ENCODE peak calls at places on chromosomes 5 and 9, in four cellular contexts. V is GM12891, Y is K562, O is GM12878. G is an unnamed sample.
A peak's percentile ranks its signal among the peaks of the same experiment; 100 is the strongest.

GRCh38 chr5:133111299-133111698 is 59.5 kb downstream of the HSPA4 start:
- DNase-seq in V (peak; percentile 61), Y (peak; percentile 79), O (peak; percentile 45), G (peak; percentile 52)

GRCh38 chr9:132834343-132834742 is 43.7 kb downstream of the AK8 start:
- DNase-seq in V (no peak), Y (no peak), O (no peak), G (no peak)

GRCh38 chr9:21479152-21479702 is 2.9 kb downstream of the IFNE start:
- DNase-seq in O (no peak), V (no peak), Y (no peak), G (no peak)

GRCh38 chr5:51347704-51348103 is 35.5 kb upstream of the ISL1 start:
- DNase-seq in V (no peak), O (no peak), Y (no peak), G (no peak)

GRCh38 chr9:372143-372542 is 157.5 kb downstream of the DOCK8 start:
- DNase-seq in V (no peak), Y (no peak), O (no peak), G (no peak)

GRCh38 chr9:134666208-134666607 is 24.6 kb downstream of the COL5A1 start:
- DNase-seq in O (no peak), Y (no peak), V (no peak), G (no peak)

GRCh38 chr9:16870606-16871357 is at the start of gene BNC2:
- DNase-seq in Y (no peak), V (peak; percentile 32), O (no peak), G (peak; percentile 44)

GRCh38 chr9:129998491-129999122 is 44.4 kb downstream of the FNBP1 start:
- DNase-seq in O (no peak), V (no peak), Y (no peak), G (no peak)

GRCh38 chr5:172302047-172302710 is 18.6 kb upstream of the UBTD2 start:
- DNase-seq in O (no peak), Y (no peak), V (no peak), G (no peak)

GRCh38 chr5:541148-541887 is 17.1 kb upstream of the SLC9A3 start:
- DNase-seq in V (no peak), O (no peak), Y (peak; percentile 92), G (no peak)

GRCh38 chr9:109588415-109588814 is 90.3 kb upstream of the PTPN3 start:
- DNase-seq in Y (no peak), O (no peak), V (no peak), G (no peak)

GRCh38 chr9:121557581-121558422 is 58.2 kb upstream of the GGTA1 start:
- DNase-seq in V (peak; percentile 51), Y (no peak), O (peak; percentile 25), G (peak; percentile 91)

GRCh38 chr5:14983666-14984441 is 112.3 kb upstream of the ANKH start:
- DNase-seq in V (no peak), O (no peak), Y (no peak), G (no peak)

GRCh38 chr5:149489605-149490037 is 61.6 kb downstream of the CSNK1A1 start:
- DNase-seq in O (no peak), Y (no peak), V (no peak), G (no peak)
- TF ChIP-seq SPI1 in O (no peak), Y (no peak), V (no peak), G (no peak)

GRCh38 chr9:93673844-93674334 is 97.5 kb downstream of the PHF2 start:
- DNase-seq in Y (no peak), O (no peak), V (no peak), G (no peak)
- TF ChIP-seq SPI1 in Y (no peak), O (no peak), V (no peak), G (no peak)

GRCh38 chr5:173970878-173971650 is 17.9 kb upstream of the C5orf47 start:
- DNase-seq in O (no peak), V (no peak), Y (no peak), G (no peak)

GRCh38 chr5:173969167-173970049 is 19.6 kb upstream of the C5orf47 start:
- DNase-seq in O (no peak), V (no peak), Y (peak; percentile 45), G (no peak)

GRCh38 chr5:173964491-173964890 is 24.5 kb upstream of the C5orf47 start:
- DNase-seq in Y (no peak), O (no peak), V (no peak), G (no peak)

GRCh38 chr5:173971681-173972080 is 17.3 kb upstream of the C5orf47 start:
- DNase-seq in Y (no peak), V (no peak), O (no peak), G (no peak)

GRCh38 chr5:173968154-173968553 is 20.8 kb upstream of the C5orf47 start:
- DNase-seq in V (no peak), Y (no peak), O (no peak), G (no peak)
- TF ChIP-seq SPI1 in V (no peak), Y (no peak), O (no peak), G (no peak)

DNA sequence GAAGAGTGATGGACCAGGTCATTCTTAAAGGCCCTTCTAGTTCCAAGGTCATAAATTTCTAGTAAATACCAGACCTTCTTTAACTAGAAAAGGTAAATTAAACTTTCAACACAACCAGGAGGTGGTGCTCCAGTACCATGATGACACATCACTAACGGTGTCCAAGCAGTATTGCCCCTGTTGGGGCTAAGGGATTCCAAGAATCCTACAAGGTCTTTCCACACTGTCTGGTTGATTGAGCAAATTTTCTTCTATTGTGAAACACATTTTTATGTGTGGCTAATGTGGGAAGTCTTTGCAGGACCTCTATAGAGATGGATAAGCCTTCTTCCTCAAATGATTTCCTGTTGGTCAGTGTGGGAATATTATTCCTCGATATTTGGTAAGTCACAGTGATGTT is 459.6 kb upstream of the PAPPA start:
- DNase-seq in V (no peak), Y (no peak), O (no peak), G (no peak)
- TF ChIP-seq SPI1 in V (no peak), Y (no peak), O (no peak), G (no peak)

GRCh38 chr9:127923771-127924170 is 6.8 kb downstream of the PIP5KL1 start:
- DNase-seq in V (no peak), Y (no peak), O (no peak), G (no peak)
- TF ChIP-seq SPI1 in V (no peak), Y (no peak), O (no peak), G (no peak)

DNA sequence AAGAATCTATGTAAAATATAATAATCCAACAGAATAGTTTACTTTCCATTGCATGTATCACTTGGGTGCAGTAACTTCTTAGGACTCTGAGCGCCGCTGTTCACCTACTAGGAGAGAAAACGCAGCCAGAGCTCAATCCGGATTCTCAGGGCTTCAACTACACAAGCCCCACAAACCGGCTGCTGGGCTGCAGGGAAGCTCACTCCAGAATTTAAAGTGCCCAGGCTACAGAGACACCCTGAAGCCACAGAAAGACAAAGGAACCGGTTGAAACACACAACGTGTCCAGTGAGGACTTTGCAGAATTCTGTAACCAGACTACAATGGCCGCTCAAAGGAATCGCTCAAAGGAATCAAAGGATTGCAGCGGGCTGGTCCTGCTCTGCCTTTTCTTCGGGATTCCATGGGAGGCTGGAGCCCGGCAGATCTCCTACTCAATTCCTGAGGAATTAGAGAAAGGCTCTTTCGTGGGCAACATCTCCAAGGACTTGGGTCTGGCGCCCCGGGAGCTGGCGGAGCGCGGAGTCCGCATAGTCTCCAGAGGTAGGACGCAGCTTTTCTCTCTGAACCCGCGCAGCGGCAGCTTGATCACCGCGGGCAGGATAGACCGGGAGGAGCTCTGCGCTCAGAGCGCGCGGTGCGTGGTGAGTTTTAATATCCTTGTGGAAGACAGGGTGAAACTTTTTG is at the start of gene PCDHGA10:
- DNase-seq in Y (peak; percentile 49), O (peak; percentile 27), V (peak; percentile 70), G (peak; percentile 79)
- TF ChIP-seq SPI1 in Y (no peak), O (no peak), V (no peak), G (no peak)

DNA sequence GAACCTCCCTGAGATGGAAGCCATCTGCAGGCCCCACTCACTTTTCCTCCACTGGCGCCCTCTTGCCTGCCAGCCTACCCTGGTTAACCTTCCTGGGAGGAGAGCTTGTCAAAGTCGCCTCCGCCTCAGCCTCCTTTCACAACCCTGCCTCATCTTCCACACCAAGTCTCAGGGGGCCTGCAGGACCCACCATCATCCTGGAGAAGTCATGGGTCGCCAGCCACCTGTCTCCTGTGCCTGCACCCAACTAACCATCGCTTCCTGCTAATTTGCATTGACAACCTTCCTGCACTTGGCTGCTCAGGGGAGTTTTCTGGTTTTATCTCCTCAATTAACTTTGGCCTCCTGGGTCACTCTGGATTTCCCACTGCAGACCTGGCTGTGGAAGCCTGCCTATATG is 52.8 kb upstream of the GRHPR start:
- DNase-seq in Y (no peak), V (no peak), O (peak; percentile 84), G (no peak)
- TF ChIP-seq SPI1 in Y (no peak), V (no peak), O (no peak), G (no peak)

DNA sequence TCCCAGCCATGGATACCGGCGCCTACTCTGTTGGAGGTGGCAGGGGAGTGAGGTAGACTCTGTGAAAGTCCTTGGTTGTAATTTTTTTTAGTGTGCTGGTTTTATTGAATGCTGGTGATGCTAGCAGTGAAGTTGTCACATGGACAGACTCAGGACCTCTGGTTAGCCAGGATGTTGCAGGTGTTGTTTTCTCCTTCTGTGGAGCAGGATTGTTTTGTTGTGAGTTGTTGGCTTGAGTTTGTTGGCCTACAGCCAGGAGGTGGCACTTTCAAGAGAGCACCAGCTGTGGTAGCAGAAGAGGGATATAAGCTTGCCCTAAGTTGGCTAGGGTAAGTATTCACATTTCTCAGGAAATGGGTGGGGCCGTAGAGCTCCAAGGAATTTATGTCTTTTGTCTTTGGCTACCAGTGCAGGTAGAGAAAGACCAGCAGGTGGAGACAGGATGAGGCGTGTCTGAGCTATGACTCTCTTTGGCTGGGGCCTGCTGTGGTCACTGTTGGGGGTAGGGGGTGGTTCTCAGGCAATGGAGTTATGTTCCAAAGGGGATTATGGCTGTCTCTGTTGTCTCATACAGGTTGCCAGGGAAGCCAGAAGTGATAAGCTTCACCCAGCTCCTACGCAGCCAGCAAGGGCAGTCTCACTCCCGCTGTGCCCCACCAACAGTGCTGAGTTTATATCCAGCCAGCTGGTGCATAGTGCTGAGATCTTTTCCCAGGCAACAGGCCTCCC is 248.7 kb downstream of the TAF11L14 start:
- DNase-seq in Y (no peak), O (no peak), V (no peak), G (no peak)
- TF ChIP-seq SPI1 in Y (no peak), O (no peak), V (no peak), G (no peak)